ENCODE peak calls at places on chromosomes 3 and 15, in four cellular contexts. N is progenitor cell of endocrine pancreas, Y is fibroblast of villous mesenchyme, Q is tibial nerve. W is an unnamed sample.

GRCh38 chr15:75349851-75350588 is 3.2 kb downstream of the NEIL1 start:
- DNase-seq in N (no peak), Y (no peak), Q (no peak), W (peak; percentile 92)

GRCh38 chr3:8729479-8729878 is 4.1 kb upstream of the CAV3 start:
- DNase-seq in N (no peak), Y (no peak), Q (no peak), W (no peak)

GRCh38 chr3:46893146-46893748 is 15.7 kb downstream of the PTH1R start:
- DNase-seq in N (no peak), Y (no peak), Q (no peak), W (no peak)

GRCh38 chr3:46646700-46647099 is 34.4 kb downstream of the FAM240A start:
- DNase-seq in N (no peak), Y (peak; percentile 54), Q (no peak), W (no peak)

GRCh38 chr3:172908871-172909270 is 158.3 kb downstream of the ECT2 start:
- DNase-seq in N (no peak), Y (no peak), Q (no peak), W (no peak)

GRCh38 chr3:175266993-175267960 is 408.1 kb downstream of the NAALADL2 start:
- DNase-seq in N (no peak), Y (peak; percentile 17), Q (no peak), W (no peak)

GRCh38 chr3:72181231-72181630 is 396.3 kb upstream of the PROK2 start:
- DNase-seq in N (no peak), Y (no peak), Q (no peak), W (no peak)

GRCh38 chr15:76059320-76060097 is at the start of gene TMEM266:
- DNase-seq in N (peak; percentile 62), Y (peak; percentile 13), Q (no peak), W (peak; percentile 69)

GRCh38 chr15:42736178-42736792 is 643 bp downstream of the CDAN1 start:
- DNase-seq in N (no peak), Y (peak; percentile 14), Q (no peak), W (peak; percentile 44)

GRCh38 chr15:42734076-42734672 is 2.8 kb downstream of the CDAN1 start:
- DNase-seq in N (no peak), Y (no peak), Q (no peak), W (no peak)

GRCh38 chr15:42735382-42736165 is 1.4 kb downstream of the CDAN1 start:
- DNase-seq in N (no peak), Y (no peak), Q (no peak), W (no peak)

GRCh38 chr15:42736793-42737528 is at the start of gene CDAN1:
- DNase-seq in N (peak; percentile 93), Y (peak; percentile 77), Q (peak; percentile 77), W (peak; percentile 89)

DNA sequence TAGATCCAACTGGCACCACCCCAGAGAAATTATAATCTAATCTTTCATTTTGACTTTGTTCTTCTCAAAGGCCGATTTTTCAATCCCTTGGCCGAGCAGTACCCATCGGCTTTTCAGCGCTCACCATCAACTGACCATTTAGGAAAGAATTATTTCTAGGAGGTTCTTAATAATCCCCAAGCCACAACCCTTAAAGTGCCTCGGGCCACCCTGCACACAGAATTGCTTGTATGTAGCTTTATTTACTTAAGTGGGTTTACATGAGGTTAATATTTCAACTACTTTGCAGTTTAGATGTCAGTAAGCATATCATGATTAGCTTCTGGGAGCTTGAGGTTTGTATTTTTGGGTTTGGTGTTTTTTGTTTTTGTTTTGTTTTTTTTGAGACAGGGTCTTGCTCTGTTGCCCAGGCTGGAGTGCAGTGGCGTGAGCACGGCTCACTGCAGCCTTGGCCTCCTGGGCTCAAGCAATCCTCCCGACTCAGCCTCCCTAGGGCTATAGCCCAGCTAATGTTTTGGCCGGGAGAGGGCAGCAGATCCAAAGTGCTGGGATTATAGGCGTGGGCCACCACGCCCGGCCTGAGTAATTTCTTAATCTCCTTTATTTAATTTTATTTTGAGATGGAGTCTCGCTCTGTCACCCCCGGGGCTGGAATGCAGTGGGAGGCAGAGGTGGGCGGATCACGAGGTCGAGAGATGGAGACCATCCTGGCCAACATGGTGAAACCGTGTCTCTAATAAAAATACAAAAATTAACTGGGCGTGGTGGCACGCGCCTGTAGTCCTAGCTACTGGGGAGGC is 801 bp upstream of the CDAN1 start:
- DNase-seq in N (no peak), Y (peak; percentile 10), Q (no peak), W (no peak)
- TF ChIP-seq CTCF in N (no peak), Y (peak; percentile 23), Q (no peak), W (no peak)

DNA sequence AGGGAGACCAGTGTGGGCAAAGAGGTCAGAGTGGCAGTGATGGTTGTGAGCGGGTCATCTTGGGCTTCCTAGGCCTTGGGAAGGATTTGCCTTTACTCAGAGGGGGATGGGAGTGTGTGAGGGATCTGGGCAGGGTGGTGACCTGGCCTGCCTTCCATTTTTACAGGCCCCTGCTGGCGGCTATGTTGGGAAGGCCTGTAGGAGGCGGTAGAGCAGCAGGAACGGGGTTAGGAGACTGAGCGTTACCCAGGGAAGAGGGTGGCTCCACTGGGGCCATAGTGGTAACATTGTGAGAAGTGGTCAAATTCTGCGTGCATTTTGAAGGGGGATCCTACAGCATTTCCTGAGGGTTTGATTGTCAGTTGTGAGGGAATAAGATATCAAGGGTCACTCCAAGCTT is 307.3 kb upstream of the CTDSPL start:
- DNase-seq in N (no peak), Y (no peak), Q (no peak), W (no peak)
- TF ChIP-seq CTCF in N (peak; percentile 19), Y (no peak), Q (no peak), W (no peak)

GRCh38 chr3:116842254-116842957 is 132.8 kb downstream of the TUSC7 start:
- DNase-seq in N (no peak), Y (no peak), Q (no peak), W (no peak)
- TF ChIP-seq CTCF in N (no peak), Y (no peak), Q (no peak), W (no peak)

GRCh38 chr3:196486263-196486662 is 17.3 kb downstream of the RNF168 start:
- DNase-seq in N (no peak), Y (peak; percentile 10), Q (no peak), W (peak; percentile 23)
- TF ChIP-seq CTCF in N (peak; percentile 29), Y (peak; percentile 36), Q (no peak), W (peak; percentile 31)

GRCh38 chr3:183309276-183309675 is 56.2 kb downstream of the B3GNT5 start:
- DNase-seq in N (no peak), Y (no peak), Q (no peak), W (no peak)

GRCh38 chr3:183306798-183307671 is 54.0 kb downstream of the B3GNT5 start:
- DNase-seq in N (no peak), Y (peak; percentile 77), Q (peak; percentile 66), W (peak; percentile 89)

GRCh38 chr3:183310936-183311335 is 57.9 kb downstream of the B3GNT5 start:
- DNase-seq in N (no peak), Y (no peak), Q (no peak), W (no peak)

GRCh38 chr3:183308746-183309145 is 55.7 kb downstream of the B3GNT5 start:
- DNase-seq in N (no peak), Y (no peak), Q (no peak), W (peak; percentile 28)

DNA sequence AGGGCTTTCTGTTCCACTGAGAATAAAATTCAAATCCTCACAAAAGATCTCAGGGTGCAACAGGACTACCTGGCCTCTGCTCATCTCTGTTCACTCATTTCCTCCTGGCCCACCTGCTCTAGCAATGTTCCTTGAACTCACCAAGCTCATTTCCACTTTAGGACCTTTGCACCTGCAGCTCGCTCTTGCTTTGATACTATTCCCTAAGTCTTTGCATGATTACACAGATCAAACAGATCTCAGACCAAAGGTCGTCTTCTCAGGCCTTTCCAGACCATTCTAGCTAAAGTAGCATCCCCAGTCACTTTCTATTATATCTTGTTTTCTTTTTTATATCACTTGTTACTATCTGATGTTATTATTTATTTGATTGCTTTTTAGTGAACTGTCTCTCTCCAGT is 54.7 kb downstream of the B3GNT5 start:
- DNase-seq in N (no peak), Y (no peak), Q (no peak), W (no peak)
- TF ChIP-seq CTCF in N (no peak), Y (no peak), Q (no peak), W (no peak)